ENCODE peak calls at places on chromosomes 2 and 18, in six cellular contexts. E is cardiac muscle cell, N is A549, M is AG04450, B is GM12864, O is fibroblast of pulmonary artery. H is an unnamed sample.

GRCh38 chr2:63692002-63692606 is 103.3 kb downstream of the MDH1 start:
- DNase-seq in E (peak), N (peak), M (no peak), B (no peak), O (peak), H (no peak)

GRCh38 chr18:32661486-32662299 is 111.1 kb downstream of the KLHL14 start:
- DNase-seq in E (no peak), N (peak), M (no peak), B (no peak), O (peak), H (no peak)

GRCh38 chr2:181466661-181467576 is 9.7 kb downstream of the ITGA4 start:
- DNase-seq in E (peak), N (peak), M (peak), B (no peak), O (peak), H (peak)

GRCh38 chr2:10245021-10245420 is 57.7 kb upstream of the HPCAL1 start:
- DNase-seq in E (no peak), N (no peak), M (no peak), B (no peak), O (no peak), H (peak)

GRCh38 chr2:219561179-219562048 is 9.9 kb downstream of the OBSL1 start:
- DNase-seq in E (peak), N (no peak), M (no peak), B (no peak), O (no peak), H (no peak)

GRCh38 chr18:765764-766549 is 46.1 kb downstream of the YES1 start:
- DNase-seq in E (no peak), N (no peak), M (no peak), B (no peak), O (no peak), H (no peak)

GRCh38 chr18:46711444-46711863 is 45.4 kb downstream of the ST8SIA5 start:
- DNase-seq in E (peak), N (no peak), M (no peak), B (no peak), O (no peak), H (no peak)

GRCh38 chr2:101197215-101197745 is 46.1 kb upstream of the TBC1D8 start:
- DNase-seq in E (no peak), N (no peak), M (no peak), B (no peak), O (no peak), H (no peak)

GRCh38 chr2:73986085-73986680 is 1.5 kb downstream of the TET3 start:
- DNase-seq in E (no peak), N (no peak), M (no peak), B (no peak), O (no peak), H (no peak)

GRCh38 chr2:226979004-226979403 is 143.2 kb downstream of the RHBDD1 start:
- DNase-seq in E (no peak), N (peak), M (no peak), B (no peak), O (no peak), H (no peak)

GRCh38 chr2:48944961-48945360 is 189.4 kb upstream of the LHCGR start:
- DNase-seq in E (no peak), N (no peak), M (no peak), B (no peak), O (peak), H (no peak)

GRCh38 chr2:233556756-233557736 is 9.5 kb downstream of the USP40 start:
- DNase-seq in E (no peak), N (peak), M (peak), B (no peak), O (peak), H (no peak)

GRCh38 chr18:70431203-70431624 is 142.4 kb downstream of the SOCS6 start:
- DNase-seq in E (no peak), N (peak), M (peak), B (no peak), O (peak), H (no peak)

GRCh38 chr2:187774551-187775071 is 220.4 kb upstream of the TFPI start:
- DNase-seq in E (no peak), N (no peak), M (peak), B (no peak), O (peak), H (no peak)

GRCh38 chr2:29155578-29155977 is 40.4 kb downstream of the CLIP4 start:
- DNase-seq in E (peak), N (no peak), M (no peak), B (no peak), O (no peak), H (no peak)

GRCh38 chr18:45106331-45106774 is 425.7 kb downstream of the SETBP1 start:
- DNase-seq in E (no peak), N (no peak), M (no peak), B (peak), O (peak), H (no peak)

GRCh38 chr2:128668946-128669345 is 350.3 kb upstream of the HS6ST1 start:
- DNase-seq in E (no peak), N (no peak), M (no peak), B (no peak), O (no peak), H (no peak)

GRCh38 chr2:173397539-173397938 is 42.9 kb downstream of the CDCA7 start:
- DNase-seq in E (no peak), N (peak), M (no peak), B (no peak), O (no peak), H (no peak)

GRCh38 chr2:173402405-173402974 is 47.8 kb downstream of the CDCA7 start:
- DNase-seq in E (peak), N (peak), M (peak), B (peak), O (peak), H (peak)

GRCh38 chr2:173401716-173402326 is 47.1 kb downstream of the CDCA7 start:
- DNase-seq in E (peak), N (no peak), M (no peak), B (no peak), O (no peak), H (peak)

GRCh38 chr2:173399229-173399628 is 44.6 kb downstream of the CDCA7 start:
- DNase-seq in E (no peak), N (no peak), M (no peak), B (no peak), O (no peak), H (no peak)

DNA sequence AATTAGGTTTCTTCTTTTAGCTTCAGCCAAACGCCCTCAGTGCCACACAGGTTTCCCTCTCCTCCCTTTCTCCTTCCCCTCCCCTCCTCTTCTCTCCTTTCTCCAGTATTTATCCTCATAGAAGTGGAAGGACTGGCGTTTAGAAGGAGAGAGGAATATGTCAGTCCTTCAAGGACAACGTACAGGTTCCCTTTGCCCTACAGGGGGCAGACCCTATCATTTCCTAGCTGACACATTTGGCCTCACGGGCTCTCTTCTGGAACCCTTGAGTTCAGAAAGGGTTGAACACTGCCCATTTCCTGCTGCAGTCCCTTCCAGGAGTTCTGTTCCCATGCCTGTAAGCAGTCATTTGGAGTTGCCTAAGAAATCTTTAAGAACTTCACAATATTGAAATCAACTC is 46.1 kb downstream of the CDCA7 start:
- DNase-seq in E (peak), N (peak), M (no peak), B (no peak), O (peak), H (no peak)
- TF ChIP-seq CTCF in E (peak), N (peak), M (peak), B (peak), O (peak), H (no peak)

DNA sequence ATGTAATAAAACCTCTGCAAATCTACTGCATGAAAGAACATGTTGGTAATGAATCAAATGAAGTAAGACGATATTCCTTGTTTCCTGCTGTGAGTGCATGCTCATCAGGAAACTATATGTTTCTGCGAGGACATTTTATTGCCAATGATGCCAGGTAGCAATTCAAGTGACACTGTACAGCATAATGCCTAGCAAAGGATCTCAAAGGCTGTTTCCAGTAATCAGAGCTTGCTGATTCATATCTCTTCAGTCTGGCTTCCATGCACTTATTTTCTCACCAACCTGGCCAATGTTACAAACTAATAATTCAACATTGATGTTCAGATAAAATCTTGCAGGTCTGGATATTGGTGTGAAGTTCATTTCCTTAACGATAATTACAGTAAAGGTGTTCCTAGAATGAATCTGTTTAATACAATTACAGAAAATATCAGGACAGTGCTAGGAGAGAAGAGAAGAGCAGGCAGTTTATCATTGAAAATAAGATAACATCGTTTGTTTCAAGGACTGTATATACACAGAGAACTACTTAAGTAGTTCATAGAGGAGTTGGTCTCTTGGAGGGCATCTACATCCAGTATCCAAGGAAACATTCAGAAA is 568.5 kb upstream of the SOX11 start:
- DNase-seq in E (no peak), N (no peak), M (no peak), B (no peak), O (no peak), H (no peak)
- TF ChIP-seq CTCF in E (no peak), N (no peak), M (no peak), B (no peak), O (no peak), H (no peak)

DNA sequence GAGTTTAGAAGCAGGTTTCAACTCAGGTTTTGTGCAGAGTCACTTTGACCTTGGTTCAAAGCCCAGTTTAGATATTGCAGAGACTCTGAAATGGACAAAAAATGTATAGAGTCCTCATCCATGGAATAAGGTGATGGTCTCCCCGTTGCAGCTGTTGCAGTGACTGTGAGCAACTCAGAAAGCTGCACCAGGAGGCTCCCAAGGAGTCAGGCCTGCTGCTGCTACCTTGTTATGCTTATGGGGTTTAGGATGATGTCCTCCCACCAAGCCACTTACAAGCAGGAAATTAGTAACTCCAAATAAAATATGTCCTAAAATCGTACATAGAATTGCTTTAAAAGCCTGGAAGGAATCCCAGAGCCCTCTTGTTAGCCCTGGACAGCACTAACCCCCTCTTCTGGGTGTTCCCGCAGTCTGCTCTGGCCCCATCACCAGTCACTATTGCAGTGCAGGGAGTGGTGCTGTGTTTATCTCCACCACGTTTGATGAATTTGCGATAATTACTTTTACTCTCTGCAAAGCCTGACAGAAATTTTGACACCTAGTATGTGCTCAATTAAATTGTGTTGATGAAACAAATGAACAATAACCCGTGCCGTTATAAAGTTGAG is 189.0 kb downstream of the CNTNAP5 start:
- DNase-seq in E (no peak), N (no peak), M (no peak), B (no peak), O (no peak), H (no peak)
- TF ChIP-seq CTCF in E (no peak), N (no peak), M (no peak), B (no peak), O (no peak), H (no peak)

DNA sequence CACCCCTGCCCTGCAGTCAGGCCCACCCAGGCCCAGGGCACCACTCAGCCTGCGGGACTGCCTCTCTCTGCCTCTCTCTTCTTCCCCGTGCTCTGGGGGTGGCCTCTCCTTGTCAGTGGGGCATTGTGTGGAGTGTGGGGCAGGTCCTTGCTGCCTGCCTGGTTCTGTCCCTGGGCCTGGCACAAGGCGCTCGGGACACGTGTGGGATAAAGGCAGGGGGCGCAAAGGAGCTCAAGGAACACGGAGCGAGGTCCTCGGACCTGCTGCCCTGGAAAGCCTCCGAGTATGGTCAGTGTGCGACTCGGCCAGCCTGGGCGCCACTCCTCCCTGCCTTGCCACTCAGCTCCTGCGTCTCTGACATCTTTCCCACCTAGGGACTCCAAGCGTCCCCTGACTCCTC is 262.2 kb downstream of the HDAC4 start:
- DNase-seq in E (no peak), N (no peak), M (no peak), B (no peak), O (no peak), H (no peak)
- TF ChIP-seq CTCF in E (no peak), N (no peak), M (no peak), B (no peak), O (no peak), H (no peak)

GRCh38 chr2:122138561-122138960 is 383.1 kb downstream of the TSN start:
- DNase-seq in E (no peak), N (no peak), M (no peak), B (no peak), O (no peak), H (no peak)

GRCh38 chr2:122132292-122132691 is 376.8 kb downstream of the TSN start:
- DNase-seq in E (no peak), N (no peak), M (no peak), B (no peak), O (peak), H (no peak)

GRCh38 chr2:122135353-122135947 is 380.0 kb downstream of the TSN start:
- DNase-seq in E (no peak), N (no peak), M (no peak), B (no peak), O (no peak), H (no peak)

GRCh38 chr2:122139739-122140138 is 384.3 kb downstream of the TSN start:
- DNase-seq in E (no peak), N (no peak), M (no peak), B (no peak), O (no peak), H (no peak)

GRCh38 chr2:122136071-122136470 is 380.6 kb downstream of the TSN start:
- DNase-seq in E (peak), N (peak), M (no peak), B (peak), O (peak), H (peak)
- TF ChIP-seq CTCF in E (peak), N (peak), M (peak), B (peak), O (peak), H (peak)

DNA sequence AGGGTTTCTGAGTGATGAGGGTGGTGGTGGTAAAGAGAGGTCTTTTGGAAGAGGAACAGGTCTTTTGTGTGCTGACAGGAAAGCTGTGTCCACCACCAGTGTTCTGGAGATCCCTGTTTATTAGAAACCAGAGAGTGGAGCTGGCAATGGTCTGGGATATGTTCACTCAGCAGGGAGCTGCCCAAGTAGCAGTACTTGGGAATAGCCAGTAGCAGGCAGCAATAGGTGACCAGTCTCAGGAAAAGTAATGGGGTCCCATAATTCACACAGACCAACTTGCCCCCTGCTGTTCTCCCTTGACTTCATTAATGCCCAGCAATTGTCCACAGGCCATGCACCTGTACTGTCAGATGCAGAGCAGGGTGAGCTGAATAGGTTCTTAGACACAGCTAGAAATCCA is 1.8 kb downstream of the TSPYL6 start:
- DNase-seq in E (peak), N (no peak), M (no peak), B (no peak), O (no peak), H (no peak)
- TF ChIP-seq CTCF in E (no peak), N (no peak), M (no peak), B (peak), O (peak), H (no peak)

GRCh38 chr2:136929531-136929930 is 164.2 kb downstream of the THSD7B start:
- DNase-seq in E (no peak), N (no peak), M (no peak), B (no peak), O (no peak), H (no peak)

GRCh38 chr2:136927156-136927555 is 161.8 kb downstream of the THSD7B start:
- DNase-seq in E (no peak), N (no peak), M (no peak), B (no peak), O (no peak), H (no peak)

GRCh38 chr2:136935119-136935518 is 169.8 kb downstream of the THSD7B start:
- DNase-seq in E (no peak), N (no peak), M (no peak), B (no peak), O (no peak), H (no peak)

GRCh38 chr2:136932700-136933099 is 167.4 kb downstream of the THSD7B start:
- DNase-seq in E (peak), N (peak), M (no peak), B (no peak), O (no peak), H (peak)
- TF ChIP-seq CTCF in E (peak), N (no peak), M (no peak), B (peak), O (peak), H (peak)

H was measured in nephron progenitor cell.